ENCODE peak calls at places on chromosome 4, in five cellular contexts. One of them, this sample, is unnamed.

GRCh38 chr4:84401669-84402068 is 97.4 kb downstream of the NKX6-1 start:
- DNase-seq in BJ: no peak
- DNase-seq in suprapubic skin: no peak
- DNase-seq in stomach: no peak
- DNase-seq in esophagus muscularis mucosa: no peak
- DNase-seq in this sample: no peak

GRCh38 chr4:7905461-7905915 is 34.2 kb downstream of the AFAP1 start:
- DNase-seq in esophagus muscularis mucosa: no peak
- DNase-seq in stomach: no peak
- DNase-seq in suprapubic skin: no peak
- DNase-seq in BJ: peak
- DNase-seq in this sample: no peak

GRCh38 chr4:25180524-25181131 is 20.4 kb upstream of the SEPSECS start:
- DNase-seq in BJ: no peak
- DNase-seq in suprapubic skin: no peak
- DNase-seq in esophagus muscularis mucosa: no peak
- DNase-seq in stomach: peak
- DNase-seq in this sample: no peak

GRCh38 chr4:5044341-5044740 is 6.9 kb upstream of the STK32B start:
- DNase-seq in suprapubic skin: no peak
- DNase-seq in BJ: no peak
- DNase-seq in stomach: no peak
- DNase-seq in esophagus muscularis mucosa: no peak
- DNase-seq in this sample: no peak

GRCh38 chr4:14857986-14858385 is 144.3 kb upstream of the CPEB2 start:
- DNase-seq in stomach: no peak
- DNase-seq in BJ: no peak
- DNase-seq in esophagus muscularis mucosa: no peak
- DNase-seq in suprapubic skin: no peak
- DNase-seq in this sample: no peak

GRCh38 chr4:37666625-37667071 is 19.5 kb downstream of the RELL1 start:
- DNase-seq in esophagus muscularis mucosa: no peak
- DNase-seq in BJ: peak
- DNase-seq in stomach: peak
- DNase-seq in suprapubic skin: no peak
- DNase-seq in this sample: no peak

GRCh38 chr4:124564121-124564520 is 148.4 kb downstream of the ANKRD50 start:
- DNase-seq in suprapubic skin: no peak
- DNase-seq in BJ: no peak
- DNase-seq in stomach: no peak
- DNase-seq in esophagus muscularis mucosa: no peak
- DNase-seq in this sample: no peak

GRCh38 chr4:3188118-3188517 is 60.8 kb upstream of the MSANTD1 start:
- DNase-seq in esophagus muscularis mucosa: no peak
- DNase-seq in suprapubic skin: no peak
- DNase-seq in stomach: no peak
- DNase-seq in BJ: no peak
- DNase-seq in this sample: no peak

GRCh38 chr4:78592104-78592783 is 40.7 kb downstream of the ANXA3 start:
- DNase-seq in BJ: no peak
- DNase-seq in esophagus muscularis mucosa: no peak
- DNase-seq in stomach: no peak
- DNase-seq in suprapubic skin: no peak
- DNase-seq in this sample: no peak

GRCh38 chr4:109231331-109231730 is 71.1 kb downstream of the COL25A1 start:
- DNase-seq in stomach: no peak
- DNase-seq in BJ: no peak
- DNase-seq in suprapubic skin: no peak
- DNase-seq in esophagus muscularis mucosa: no peak
- DNase-seq in this sample: no peak

GRCh38 chr4:30153427-30153826 is 566.7 kb upstream of the PCDH7 start:
- DNase-seq in BJ: no peak
- DNase-seq in esophagus muscularis mucosa: no peak
- DNase-seq in stomach: no peak
- DNase-seq in suprapubic skin: no peak
- DNase-seq in this sample: no peak

GRCh38 chr4:164320847-164321246 is 433.1 kb upstream of the SMIM31 start:
- DNase-seq in suprapubic skin: no peak
- DNase-seq in BJ: no peak
- DNase-seq in stomach: no peak
- DNase-seq in esophagus muscularis mucosa: no peak
- DNase-seq in this sample: no peak

GRCh38 chr4:32396504-32396903 is 1676.3 kb downstream of the PCDH7 start:
- DNase-seq in esophagus muscularis mucosa: no peak
- DNase-seq in BJ: no peak
- DNase-seq in stomach: no peak
- DNase-seq in suprapubic skin: no peak
- DNase-seq in this sample: no peak

GRCh38 chr4:52751349-52751911 is at the start of gene ERVMER34-1:
- DNase-seq in stomach: peak
- DNase-seq in suprapubic skin: no peak
- DNase-seq in esophagus muscularis mucosa: no peak
- DNase-seq in BJ: no peak
- DNase-seq in this sample: no peak

GRCh38 chr4:66062044-66062443 is 391.8 kb upstream of the EPHA5 start:
- DNase-seq in esophagus muscularis mucosa: no peak
- DNase-seq in BJ: peak
- DNase-seq in stomach: no peak
- DNase-seq in suprapubic skin: no peak
- DNase-seq in this sample: no peak

GRCh38 chr4:169270156-169270809 is 473 bp downstream of the SH3RF1 start:
- DNase-seq in esophagus muscularis mucosa: no peak
- DNase-seq in stomach: peak
- DNase-seq in suprapubic skin: no peak
- DNase-seq in BJ: no peak
- DNase-seq in this sample: no peak

GRCh38 chr4:24279492-24279891 is 304.9 kb downstream of the DHX15 start:
- DNase-seq in suprapubic skin: no peak
- DNase-seq in BJ: no peak
- DNase-seq in esophagus muscularis mucosa: no peak
- DNase-seq in stomach: no peak
- DNase-seq in this sample: no peak

GRCh38 chr4:20217521-20217920 is 34.2 kb upstream of the SLIT2 start:
- DNase-seq in suprapubic skin: no peak
- DNase-seq in esophagus muscularis mucosa: no peak
- DNase-seq in stomach: no peak
- DNase-seq in BJ: no peak
- DNase-seq in this sample: no peak

GRCh38 chr4:82891728-82892466 is 944 bp upstream of the SEC31A start:
- DNase-seq in stomach: no peak
- DNase-seq in suprapubic skin: no peak
- DNase-seq in BJ: no peak
- DNase-seq in esophagus muscularis mucosa: no peak
- DNase-seq in this sample: no peak

GRCh38 chr4:92235741-92236140 is 68.0 kb upstream of the GRID2 start:
- DNase-seq in suprapubic skin: no peak
- DNase-seq in stomach: no peak
- DNase-seq in esophagus muscularis mucosa: no peak
- DNase-seq in BJ: no peak
- DNase-seq in this sample: no peak

GRCh38 chr4:188127157-188127874 is 11.9 kb upstream of the TRIML1 start:
- DNase-seq in esophagus muscularis mucosa: no peak
- DNase-seq in BJ: peak
- DNase-seq in stomach: no peak
- DNase-seq in suprapubic skin: no peak
- DNase-seq in this sample: peak

GRCh38 chr4:105620640-105621323 is 68.4 kb downstream of the ARHGEF38 start:
- DNase-seq in stomach: no peak
- DNase-seq in esophagus muscularis mucosa: no peak
- DNase-seq in BJ: no peak
- DNase-seq in suprapubic skin: no peak
- DNase-seq in this sample: no peak

GRCh38 chr4:143336828-143337599 is at the start of gene GAB1:
- DNase-seq in stomach: peak
- DNase-seq in esophagus muscularis mucosa: no peak
- DNase-seq in BJ: no peak
- DNase-seq in suprapubic skin: peak
- DNase-seq in this sample: no peak

GRCh38 chr4:61211781-61212180 is 11.7 kb downstream of the ADGRL3 start:
- DNase-seq in stomach: no peak
- DNase-seq in BJ: no peak
- DNase-seq in esophagus muscularis mucosa: no peak
- DNase-seq in suprapubic skin: no peak
- DNase-seq in this sample: no peak

GRCh38 chr4:98528882-98529281 is 129.5 kb downstream of the TSPAN5 start:
- DNase-seq in suprapubic skin: no peak
- DNase-seq in esophagus muscularis mucosa: no peak
- DNase-seq in BJ: no peak
- DNase-seq in stomach: no peak
- DNase-seq in this sample: no peak

GRCh38 chr4:68905598-68906237 is 45.9 kb downstream of the UGT2A3 start:
- DNase-seq in BJ: no peak
- DNase-seq in suprapubic skin: no peak
- DNase-seq in esophagus muscularis mucosa: no peak
- DNase-seq in stomach: peak
- DNase-seq in this sample: no peak

GRCh38 chr4:110631582-110632505 is 9.0 kb upstream of the PITX2 start:
- DNase-seq in stomach: peak
- DNase-seq in esophagus muscularis mucosa: no peak
- DNase-seq in BJ: peak
- DNase-seq in suprapubic skin: peak
- DNase-seq in this sample: peak

GRCh38 chr4:42865572-42866189 is 26.8 kb upstream of the GRXCR1 start:
- DNase-seq in BJ: no peak
- DNase-seq in stomach: peak
- DNase-seq in suprapubic skin: no peak
- DNase-seq in esophagus muscularis mucosa: no peak
- DNase-seq in this sample: peak

GRCh38 chr4:72817012-72817411 is 248.0 kb upstream of the ADAMTS3 start:
- DNase-seq in suprapubic skin: no peak
- DNase-seq in stomach: no peak
- DNase-seq in BJ: peak
- DNase-seq in esophagus muscularis mucosa: no peak
- DNase-seq in this sample: peak

DNA sequence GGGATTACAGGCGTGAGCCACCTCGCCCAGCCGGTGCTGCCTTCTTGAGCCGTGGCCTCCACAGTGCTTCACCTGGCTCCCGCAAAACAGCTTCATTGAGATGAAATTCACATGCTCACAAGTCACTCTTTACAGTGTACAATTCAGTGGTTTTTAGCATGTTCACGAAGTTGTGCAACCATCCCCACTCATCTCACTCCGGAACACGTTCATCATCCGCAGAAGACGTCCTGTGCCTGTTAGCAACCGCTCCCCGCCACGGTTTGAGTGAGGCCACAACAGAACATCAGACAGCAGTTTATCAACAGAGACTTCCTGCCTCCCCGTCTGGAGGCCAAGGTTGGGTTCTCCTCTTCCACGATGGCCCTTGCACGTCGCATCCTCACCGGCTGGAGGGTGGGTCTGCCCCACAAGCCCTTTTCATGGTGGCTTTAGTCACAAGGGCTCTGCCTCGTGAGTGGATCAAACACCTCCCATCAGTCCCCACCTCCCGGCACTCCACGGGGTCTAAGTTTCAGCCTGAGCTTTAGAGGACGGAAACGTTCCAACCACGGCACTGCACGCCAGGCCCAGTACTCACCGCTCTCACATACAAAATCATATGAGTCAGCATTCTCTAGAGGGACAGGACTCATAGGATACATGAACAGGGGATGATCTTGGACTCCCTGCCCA is 29.6 kb upstream of the SPON2 start:
- DNase-seq in esophagus muscularis mucosa: peak
- DNase-seq in BJ: peak
- DNase-seq in suprapubic skin: peak
- DNase-seq in stomach: peak
- DNase-seq in this sample: no peak
- H3K4me3 ChIP-seq in esophagus muscularis mucosa: peak
- H3K4me3 ChIP-seq in BJ: no peak
- H3K4me3 ChIP-seq in suprapubic skin: peak
- H3K4me3 ChIP-seq in stomach: peak
- H3K4me3 ChIP-seq in this sample: no peak

GRCh38 chr4:147407261-147408045 is 73.4 kb upstream of the EDNRA start:
- DNase-seq in esophagus muscularis mucosa: no peak
- DNase-seq in BJ: no peak
- DNase-seq in suprapubic skin: no peak
- DNase-seq in stomach: no peak
- DNase-seq in this sample: no peak
- TF ChIP-seq CTCF in esophagus muscularis mucosa: no peak
- TF ChIP-seq CTCF in BJ: peak
- TF ChIP-seq CTCF in suprapubic skin: no peak
- TF ChIP-seq CTCF in stomach: no peak
- TF ChIP-seq CTCF in this sample: peak

DNA sequence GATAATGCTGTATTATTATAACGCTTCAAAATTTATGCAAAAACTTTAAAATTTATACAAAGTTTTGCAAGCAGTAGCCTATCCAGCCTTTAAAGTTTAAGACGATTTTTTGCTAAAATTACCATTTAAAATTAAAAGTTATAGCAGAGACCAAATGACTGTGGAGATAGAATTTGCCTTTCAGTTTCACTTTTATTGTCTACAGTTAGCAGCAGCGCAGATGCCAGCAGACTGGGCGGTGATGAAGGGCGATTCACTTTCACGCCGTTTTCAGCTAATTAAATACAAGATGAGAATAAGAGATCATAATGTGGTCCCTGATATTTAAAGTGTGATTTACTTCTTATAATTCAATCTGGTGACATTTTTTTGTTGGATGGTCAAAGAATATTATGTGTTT is 1381.5 kb upstream of the ADGRL3 start:
- DNase-seq in suprapubic skin: no peak
- DNase-seq in BJ: no peak
- DNase-seq in stomach: no peak
- DNase-seq in esophagus muscularis mucosa: no peak
- DNase-seq in this sample: no peak
- H3K4me3 ChIP-seq in suprapubic skin: peak
- H3K4me3 ChIP-seq in BJ: no peak
- H3K4me3 ChIP-seq in stomach: peak
- H3K4me3 ChIP-seq in esophagus muscularis mucosa: no peak
- H3K4me3 ChIP-seq in this sample: no peak

GRCh38 chr4:177236889-177237288 is 72.8 kb upstream of the NEIL3 start:
- DNase-seq in esophagus muscularis mucosa: no peak
- DNase-seq in stomach: no peak
- DNase-seq in suprapubic skin: no peak
- DNase-seq in BJ: no peak
- DNase-seq in this sample: no peak

GRCh38 chr4:177239475-177239874 is 70.2 kb upstream of the NEIL3 start:
- DNase-seq in esophagus muscularis mucosa: no peak
- DNase-seq in BJ: no peak
- DNase-seq in stomach: no peak
- DNase-seq in suprapubic skin: no peak
- DNase-seq in this sample: no peak

GRCh38 chr4:177237291-177237690 is 72.4 kb upstream of the NEIL3 start:
- DNase-seq in BJ: no peak
- DNase-seq in suprapubic skin: no peak
- DNase-seq in stomach: no peak
- DNase-seq in esophagus muscularis mucosa: no peak
- DNase-seq in this sample: no peak

GRCh38 chr4:177242651-177243296 is 66.9 kb upstream of the NEIL3 start:
- DNase-seq in suprapubic skin: no peak
- DNase-seq in BJ: no peak
- DNase-seq in esophagus muscularis mucosa: no peak
- DNase-seq in stomach: no peak
- DNase-seq in this sample: no peak

DNA sequence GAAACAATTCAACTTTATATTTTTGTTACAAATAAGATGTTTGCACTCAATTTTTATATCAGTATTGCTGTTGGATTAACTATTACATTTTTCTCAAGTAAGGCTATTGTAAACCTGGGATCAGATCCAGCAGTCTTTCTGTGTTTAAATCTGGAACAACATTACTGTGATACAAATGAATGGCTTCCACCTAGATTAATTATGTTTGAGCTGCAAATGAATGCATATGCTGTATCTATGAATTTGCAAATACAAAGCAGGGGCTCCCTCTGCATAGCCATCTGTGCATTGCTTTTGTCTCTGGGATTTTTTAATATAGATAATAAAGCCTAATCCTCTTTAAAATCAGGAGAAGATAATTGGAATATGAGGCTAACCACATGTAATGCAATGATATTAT is 69.8 kb upstream of the NEIL3 start:
- DNase-seq in esophagus muscularis mucosa: no peak
- DNase-seq in suprapubic skin: no peak
- DNase-seq in stomach: no peak
- DNase-seq in BJ: no peak
- DNase-seq in this sample: no peak
- TF ChIP-seq CTCF in esophagus muscularis mucosa: no peak
- TF ChIP-seq CTCF in suprapubic skin: no peak
- TF ChIP-seq CTCF in stomach: no peak
- TF ChIP-seq CTCF in BJ: no peak
- TF ChIP-seq CTCF in this sample: no peak

This sample was measured in AG04449.